ENCODE peak calls at places on chromosomes 6 and 20, in ten cellular contexts. E, P, D, N, F, H, X, L, K and T are unnamed samples. For H3K9me3, the result is how much of the 10 kb centered on the place peaks cover.

GRCh38 chr6:143135797-143136561 is 75.3 kb downstream of the AIG1 start:
- DNase-seq in E (no peak), P (no peak), D (no peak), N (no peak), F (peak), H (no peak), X (no peak), L (no peak), K (no peak), T (no peak)

GRCh38 chr20:61640846-61641245 is 388.8 kb downstream of the CDH4 start:
- DNase-seq in E (no peak), P (no peak), D (no peak), N (no peak), F (no peak), H (no peak), X (no peak), L (no peak), K (no peak), T (no peak)

GRCh38 chr6:110622912-110623578 is 146.6 kb upstream of the SLC22A16 start:
- DNase-seq in E (no peak), P (no peak), D (peak), N (no peak), F (no peak), H (no peak), X (no peak), L (no peak), K (no peak), T (no peak)

GRCh38 chr6:14664112-14664592 is 546.6 kb downstream of the CD83 start:
- DNase-seq in E (no peak), P (no peak), D (no peak), N (no peak), F (no peak), H (no peak), X (no peak), L (no peak), K (no peak), T (peak)

GRCh38 chr6:129485746-129486145 is 224.2 kb downstream of the ARHGAP18 start:
- DNase-seq in E (no peak), P (no peak), D (no peak), N (no peak), F (no peak), H (no peak), X (no peak), L (no peak), K (no peak), T (peak)

GRCh38 chr6:146408583-146408982 is 135.1 kb upstream of the RAB32 start:
- DNase-seq in E (no peak), P (no peak), D (no peak), N (no peak), F (no peak), H (no peak), X (no peak), L (no peak), K (no peak), T (no peak)

GRCh38 chr20:9966966-9967365 is 67.8 kb upstream of the ANKEF1 start:
- DNase-seq in E (no peak), P (peak), D (peak), N (no peak), F (no peak), H (no peak), X (no peak), L (no peak), K (no peak), T (no peak)

GRCh38 chr20:41476013-41476441 is 109.4 kb upstream of the EMILIN3 start:
- DNase-seq in E (peak), P (no peak), D (peak), N (no peak), F (peak), H (peak), X (no peak), L (peak), K (no peak), T (no peak)

GRCh38 chr6:63804381-63804956 is 168.9 kb downstream of the PHF3 start:
- DNase-seq in E (peak), P (no peak), D (peak), N (peak), F (peak), H (no peak), X (no peak), L (peak), K (no peak), T (no peak)

GRCh38 chr20:25462166-25462565 is 54.7 kb downstream of the GINS1 start:
- DNase-seq in E (no peak), P (no peak), D (no peak), N (no peak), F (no peak), H (no peak), X (no peak), L (no peak), K (no peak), T (no peak)

GRCh38 chr6:75376347-75377024 is 91.9 kb upstream of the TMEM30A start:
- DNase-seq in E (no peak), P (no peak), D (peak), N (no peak), F (peak), H (peak), X (no peak), L (peak), K (no peak), T (no peak)

GRCh38 chr6:126307859-126308258 is 32.1 kb upstream of the CENPW start:
- DNase-seq in E (peak), P (no peak), D (peak), N (no peak), F (peak), H (no peak), X (no peak), L (peak), K (no peak), T (no peak)

GRCh38 chr6:13480631-13481501 is 6.5 kb downstream of the GFOD1 start:
- DNase-seq in E (no peak), P (no peak), D (peak), N (peak), F (peak), H (peak), X (no peak), L (peak), K (no peak), T (no peak)

GRCh38 chr20:62745279-62745958 is 36.8 kb downstream of the NTSR1 start:
- DNase-seq in E (no peak), P (no peak), D (no peak), N (no peak), F (no peak), H (no peak), X (no peak), L (no peak), K (no peak), T (no peak)

GRCh38 chr6:22035690-22036089 is 261.1 kb downstream of the PRL start:
- DNase-seq in E (no peak), P (no peak), D (no peak), N (no peak), F (no peak), H (no peak), X (no peak), L (no peak), K (no peak), T (no peak)

GRCh38 chr6:70672549-70672948 is 4.9 kb downstream of the SMAP1 start:
- DNase-seq in E (no peak), P (no peak), D (no peak), N (no peak), F (no peak), H (no peak), X (no peak), L (no peak), K (no peak), T (no peak)

GRCh38 chr20:50737352-50737751 is 6.0 kb downstream of the PARD6B start:
- DNase-seq in E (no peak), P (peak), D (no peak), N (no peak), F (no peak), H (no peak), X (no peak), L (no peak), K (no peak), T (no peak)
- H3K9me3 ChIP-seq in E (under half), P (under half), D (under half), N (under half), F (under half), H (under half), X (under half), L (under half), K (under half), T (under half)

DNA sequence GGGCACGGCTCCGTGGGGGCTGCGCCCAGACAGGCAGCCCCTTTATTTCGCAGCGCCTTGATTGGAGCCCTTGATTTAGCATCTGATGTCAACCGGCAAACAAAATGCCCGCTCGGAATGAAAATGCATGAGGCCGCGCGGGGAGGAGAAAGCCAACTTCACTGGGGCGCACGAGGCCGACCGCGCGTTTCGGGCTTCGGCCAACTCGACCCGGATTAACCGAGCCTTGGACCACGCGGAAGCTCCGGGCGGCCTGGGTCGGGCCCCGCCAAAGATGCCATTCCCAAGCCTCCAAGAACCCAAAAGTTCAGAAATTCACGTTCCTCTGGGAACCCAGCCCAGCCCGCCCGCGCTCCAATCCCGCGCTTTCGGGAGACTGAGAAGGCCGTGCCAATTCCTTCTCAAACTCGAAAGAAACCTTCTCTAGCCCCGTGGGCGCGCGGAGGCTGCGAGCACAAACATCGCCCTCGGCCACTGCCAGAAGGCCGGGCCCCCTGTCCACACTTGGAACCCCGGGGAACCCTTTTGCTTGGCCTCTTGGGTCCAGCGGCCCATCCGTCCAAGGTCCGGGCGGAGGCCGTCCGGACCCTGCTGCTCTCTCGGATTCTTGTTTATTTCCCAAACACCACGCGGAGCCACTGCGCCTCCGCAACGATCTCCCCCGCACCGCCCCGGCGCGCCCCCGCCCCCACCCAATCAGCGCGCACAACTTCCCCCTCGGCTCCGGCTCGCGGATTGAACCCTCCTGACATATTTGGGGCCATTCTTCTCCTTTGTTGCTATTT is 816 bp upstream of the INSM1 start:
- DNase-seq in E (no peak), P (peak), D (no peak), N (no peak), F (no peak), H (no peak), X (no peak), L (no peak), K (no peak), T (no peak)
- TF ChIP-seq EZH2 in E (peak), P (peak), D (no peak), N (peak), F (peak), H (no peak), X (peak), L (peak), K (peak), T (no peak)

GRCh38 chr6:27562027-27562410 is 89.1 kb upstream of the ZNF184 start:
- DNase-seq in E (no peak), P (no peak), D (no peak), N (no peak), F (no peak), H (no peak), X (no peak), L (no peak), K (no peak), T (no peak)

GRCh38 chr6:27568226-27568889 is 95.5 kb upstream of the ZNF184 start:
- DNase-seq in E (no peak), P (peak), D (no peak), N (no peak), F (no peak), H (peak), X (peak), L (no peak), K (no peak), T (no peak)

DNA sequence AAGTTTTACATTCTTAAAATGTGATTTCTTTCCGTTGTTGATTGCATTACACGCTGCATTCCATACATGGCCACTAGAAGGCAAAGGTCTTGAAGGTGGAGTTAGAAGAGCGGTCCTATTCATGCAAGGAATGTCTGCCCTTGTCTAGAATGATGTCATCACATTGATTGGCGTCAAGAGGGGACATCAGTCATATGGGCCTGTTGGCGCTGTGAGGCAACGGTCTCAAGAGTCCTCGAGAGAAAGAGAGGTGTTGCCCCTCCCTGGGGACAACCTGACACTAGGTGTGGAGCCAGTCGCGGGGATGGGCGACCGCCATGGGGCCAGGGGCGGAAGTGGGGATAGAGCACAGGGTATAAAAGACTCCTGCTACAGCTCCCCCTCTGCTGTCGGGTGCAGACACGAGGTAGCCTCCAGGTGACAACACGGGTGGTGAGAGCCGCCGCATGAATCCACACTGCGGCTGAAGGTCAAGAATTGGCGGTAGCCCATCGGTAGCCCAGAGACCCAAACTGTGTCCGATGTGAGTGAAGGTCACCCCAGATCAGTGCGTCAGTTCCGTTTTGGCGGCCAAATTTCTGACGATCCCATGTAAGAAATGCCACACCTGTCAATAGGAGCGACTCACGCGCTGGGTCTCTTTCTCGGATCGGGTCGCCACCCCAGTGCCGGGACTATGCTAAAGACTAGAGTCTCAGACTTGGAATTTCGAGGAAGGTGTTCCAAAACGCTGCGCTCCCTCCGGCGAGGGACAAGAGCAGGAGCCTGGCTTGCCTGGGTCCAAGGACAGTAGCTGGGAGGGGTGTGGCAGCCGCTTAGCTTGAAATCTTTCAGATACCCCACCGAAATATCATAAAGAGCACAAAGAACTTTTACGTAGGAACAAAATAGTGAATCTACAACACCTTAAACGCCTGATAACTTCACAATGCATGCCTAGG is 93.2 kb upstream of the ZNF184 start:
- DNase-seq in E (no peak), P (peak), D (no peak), N (no peak), F (no peak), H (no peak), X (peak), L (no peak), K (no peak), T (no peak)
- H3K4me2 ChIP-seq in E (no peak), P (peak), D (no peak), N (peak), F (no peak), H (no peak), X (peak), L (no peak), K (peak), T (no peak)

DNA sequence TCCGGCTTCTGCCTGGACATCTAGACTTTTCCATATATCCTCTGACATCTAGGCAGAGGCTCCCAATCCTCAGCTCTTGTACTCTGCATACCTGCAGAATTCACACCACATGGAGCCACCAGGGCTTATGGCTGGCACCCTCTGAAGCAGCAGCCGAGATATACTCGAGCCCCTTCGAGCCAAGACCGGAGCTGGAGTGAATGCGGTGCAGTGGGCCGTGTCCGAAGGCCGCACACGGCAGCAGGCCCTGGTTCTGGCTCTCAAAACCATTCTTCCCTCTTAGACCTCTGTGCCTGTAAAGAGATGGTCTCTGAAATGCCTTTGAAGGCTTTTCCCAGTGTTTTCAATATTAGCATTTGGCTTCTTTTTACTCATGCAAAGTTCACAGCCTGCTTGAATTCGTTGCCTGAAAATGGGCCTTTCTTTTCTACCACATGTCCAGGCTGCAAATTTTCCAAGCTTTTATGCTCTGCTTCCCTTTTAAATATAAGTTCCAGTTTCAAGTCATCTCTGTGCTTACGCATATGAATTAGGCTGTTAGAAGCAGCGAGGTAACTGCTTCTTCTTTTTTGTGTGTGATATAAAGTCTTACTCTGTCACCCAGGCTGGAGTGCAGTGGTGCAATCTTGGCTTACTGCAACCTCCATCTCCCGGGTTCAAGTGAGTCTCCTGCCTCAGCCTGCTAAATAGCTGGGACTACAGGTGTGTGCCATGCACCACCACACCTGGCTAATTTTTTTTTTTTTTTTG is 3.9 kb upstream of the SIRPB1 start:
- DNase-seq in E (no peak), P (no peak), D (peak), N (no peak), F (peak), H (no peak), X (peak), L (no peak), K (no peak), T (no peak)
- H3K9me3 ChIP-seq in E (under half), P (under half), D (under half), N (under half), F (under half), H (under half), X (under half), L (under half), K (under half), T (under half)

GRCh38 chr6:108160009-108160408 is 5.8 kb upstream of the NR2E1 start:
- DNase-seq in E (no peak), P (peak), D (no peak), N (no peak), F (no peak), H (no peak), X (no peak), L (no peak), K (no peak), T (no peak)

GRCh38 chr6:108157234-108157971 is 8.4 kb upstream of the NR2E1 start:
- DNase-seq in E (no peak), P (peak), D (no peak), N (no peak), F (no peak), H (no peak), X (no peak), L (no peak), K (no peak), T (no peak)

GRCh38 chr6:108156938-108157233 is 8.9 kb upstream of the NR2E1 start:
- DNase-seq in E (no peak), P (no peak), D (no peak), N (no peak), F (no peak), H (no peak), X (no peak), L (no peak), K (no peak), T (no peak)

GRCh38 chr6:108156180-108156937 is 9.5 kb upstream of the NR2E1 start:
- DNase-seq in E (no peak), P (peak), D (peak), N (no peak), F (no peak), H (no peak), X (no peak), L (no peak), K (no peak), T (no peak)

GRCh38 chr6:108157972-108158441 is 7.8 kb upstream of the NR2E1 start:
- DNase-seq in E (no peak), P (peak), D (no peak), N (no peak), F (no peak), H (no peak), X (no peak), L (no peak), K (no peak), T (no peak)
- TF ChIP-seq EZH2 in E (peak), P (peak), D (no peak), N (peak), F (peak), H (no peak), X (peak), L (peak), K (no peak), T (no peak)

DNA sequence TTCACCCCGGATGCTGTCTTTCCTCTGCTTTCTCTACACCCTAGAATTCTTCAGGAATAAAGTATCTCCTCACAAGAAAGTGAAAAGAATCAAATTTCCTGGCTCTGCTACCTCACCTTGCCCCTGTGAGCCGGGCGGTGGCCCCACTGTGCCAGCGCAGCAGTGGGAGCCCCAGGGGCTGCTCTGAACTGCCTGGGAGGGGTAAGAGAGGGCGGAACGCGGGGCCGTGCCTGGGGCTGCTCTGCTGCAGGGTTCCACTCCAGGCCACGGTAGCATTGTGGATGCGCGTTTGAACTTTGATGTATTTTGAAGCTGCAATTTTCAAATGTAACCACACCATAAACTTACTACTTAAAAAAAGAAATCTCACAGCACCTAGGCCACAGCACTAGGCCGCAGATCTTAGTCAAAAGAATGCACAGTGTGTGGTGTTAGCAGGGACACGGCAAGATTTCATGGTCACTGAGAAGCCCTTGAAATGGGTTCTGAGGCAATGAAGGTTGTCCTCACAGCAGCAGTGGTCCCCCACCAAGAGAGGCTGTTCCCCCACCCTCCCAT is 57.5 kb downstream of the PRDM1 start:
- DNase-seq in E (no peak), P (no peak), D (no peak), N (no peak), F (no peak), H (no peak), X (no peak), L (no peak), K (no peak), T (no peak)
- H3K4me2 ChIP-seq in E (no peak), P (no peak), D (no peak), N (no peak), F (no peak), H (no peak), X (no peak), L (no peak), K (no peak), T (no peak)

DNA sequence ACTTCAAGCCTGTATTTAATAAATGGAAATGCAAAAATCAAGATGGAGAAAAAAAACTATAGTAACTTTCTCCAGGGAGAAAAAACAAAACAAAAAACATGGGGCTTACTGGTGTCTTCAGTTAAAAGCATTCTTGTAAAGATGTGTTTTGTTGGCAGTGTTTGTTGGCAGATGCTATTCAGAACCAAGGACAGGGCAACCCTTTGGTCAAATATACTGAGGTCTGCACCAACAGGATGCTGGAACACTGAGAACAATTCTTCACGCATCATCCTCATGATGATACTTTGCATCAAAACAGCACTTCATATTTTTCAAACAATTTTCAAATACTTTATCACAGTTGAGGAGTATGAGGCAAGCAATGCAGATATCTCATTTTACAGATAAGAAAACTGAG is 63.7 kb upstream of the CBLN4 start:
- DNase-seq in E (no peak), P (no peak), D (no peak), N (no peak), F (no peak), H (no peak), X (no peak), L (no peak), K (no peak), T (peak)
- H3K9me3 ChIP-seq in E (under half), P (half or more), D (under half), N (under half), F (under half), H (under half), X (under half), L (under half), K (under half), T (under half)

GRCh38 chr6:6002809-6003333 is 3.9 kb downstream of the NRN1 start:
- DNase-seq in E (no peak), P (peak), D (no peak), N (no peak), F (no peak), H (no peak), X (no peak), L (no peak), K (no peak), T (no peak)
- TF ChIP-seq EZH2 in E (peak), P (peak), D (no peak), N (no peak), F (peak), H (no peak), X (peak), L (peak), K (no peak), T (no peak)